ENCODE peak calls at places on chromosomes 2 and 18, in nine cellular contexts. U is CD8-positive, alpha-beta T cell; B is HFF-Myc; D is uterus; W is lower lobe of right lung; X is kidney; N is fibroblast of mammary gland; Y is tibial nerve; P is iPS DF 6.9. K is an unnamed sample.

GRCh38 chr2:238512247-238512867 is 85.6 kb downstream of the ASB1 start:
- DNase-seq in U (no peak), B (no peak), D (no peak), W (no peak), X (peak), N (no peak), Y (no peak), P (no peak), K (no peak)

GRCh38 chr18:28178720-28179119 is 1.8 kb upstream of the CDH2 start:
- DNase-seq in U (no peak), B (no peak), D (no peak), W (no peak), X (no peak), N (no peak), Y (no peak), P (no peak), K (no peak)

GRCh38 chr2:61714210-61714609 is 139.7 kb downstream of the FAM161A start:
- DNase-seq in U (no peak), B (no peak), D (no peak), W (no peak), X (no peak), N (no peak), Y (no peak), P (no peak), K (no peak)

GRCh38 chr2:216478151-216478550 is 20.5 kb upstream of the RPL37A start:
- DNase-seq in U (no peak), B (no peak), D (no peak), W (no peak), X (no peak), N (peak), Y (no peak), P (no peak), K (peak)

GRCh38 chr18:49814147-49814499 is 790 bp upstream of the ACAA2 start:
- DNase-seq in U (no peak), B (no peak), D (peak), W (no peak), X (no peak), N (peak), Y (no peak), P (no peak), K (peak)

GRCh38 chr2:18345848-18346247 is 214.6 kb downstream of the RDH14 start:
- DNase-seq in U (no peak), B (no peak), D (no peak), W (peak), X (no peak), N (peak), Y (no peak), P (no peak), K (peak)

GRCh38 chr18:22936515-22936914 is 3.4 kb downstream of the RBBP8 start:
- DNase-seq in U (no peak), B (no peak), D (no peak), W (no peak), X (no peak), N (no peak), Y (no peak), P (no peak), K (no peak)

GRCh38 chr2:237820421-237820820 is 21.8 kb downstream of the RBM44 start:
- DNase-seq in U (no peak), B (no peak), D (no peak), W (no peak), X (no peak), N (no peak), Y (no peak), P (no peak), K (no peak)

GRCh38 chr18:5546660-5547059 is 2.9 kb upstream of the EPB41L3 start:
- DNase-seq in U (no peak), B (no peak), D (no peak), W (no peak), X (no peak), N (peak), Y (no peak), P (no peak), K (peak)

GRCh38 chr2:240400319-240401161 is 34.9 kb upstream of the GPC1 start:
- DNase-seq in U (no peak), B (no peak), D (peak), W (peak), X (peak), N (no peak), Y (peak), P (no peak), K (no peak)

GRCh38 chr2:30847329-30847728 is 40.1 kb upstream of the CAPN13 start:
- DNase-seq in U (no peak), B (no peak), D (no peak), W (no peak), X (no peak), N (no peak), Y (no peak), P (no peak), K (no peak)

GRCh38 chr2:45731146-45731545 is 79.7 kb downstream of the PRKCE start:
- DNase-seq in U (no peak), B (no peak), D (no peak), W (no peak), X (no peak), N (no peak), Y (no peak), P (no peak), K (no peak)

GRCh38 chr2:195307751-195308150 is 349.3 kb upstream of the SLC39A10 start:
- DNase-seq in U (no peak), B (no peak), D (no peak), W (no peak), X (no peak), N (no peak), Y (no peak), P (peak), K (no peak)
- H3K4me3 ChIP-seq in U (no peak), B (no peak), D (no peak), W (no peak), X (no peak), N (no peak), Y (no peak), P (no peak), K (no peak)

GRCh38 chr2:198077477-198077876 is 273.1 kb downstream of the PLCL1 start:
- DNase-seq in U (no peak), B (no peak), D (no peak), W (no peak), X (no peak), N (peak), Y (no peak), P (no peak), K (peak)

GRCh38 chr2:198073253-198073652 is 268.9 kb downstream of the PLCL1 start:
- DNase-seq in U (no peak), B (no peak), D (no peak), W (no peak), X (no peak), N (no peak), Y (no peak), P (no peak), K (no peak)

GRCh38 chr2:198072655-198073054 is 268.3 kb downstream of the PLCL1 start:
- DNase-seq in U (no peak), B (no peak), D (no peak), W (no peak), X (no peak), N (no peak), Y (no peak), P (no peak), K (no peak)
- H3K4me3 ChIP-seq in U (no peak), B (no peak), D (no peak), W (no peak), X (no peak), N (no peak), Y (no peak), P (no peak), K (no peak)

GRCh38 chr2:233080836-233081229 is 20.7 kb downstream of the INPP5D start:
- DNase-seq in U (no peak), B (no peak), D (no peak), W (no peak), X (peak), N (no peak), Y (no peak), P (no peak), K (no peak)
- H3K4me3 ChIP-seq in U (no peak), B (no peak), D (no peak), W (no peak), X (no peak), N (no peak), Y (no peak), P (no peak), K (no peak)

GRCh38 chr2:71277536-71278103 is 50.7 kb upstream of the PAIP2B start:
- DNase-seq in U (peak), B (no peak), D (no peak), W (peak), X (peak), N (peak), Y (no peak), P (no peak), K (peak)

GRCh38 chr2:71276311-71277158 is 49.6 kb upstream of the PAIP2B start:
- DNase-seq in U (peak), B (peak), D (peak), W (peak), X (peak), N (peak), Y (peak), P (peak), K (peak)

GRCh38 chr2:71277159-71277498 is 50.2 kb upstream of the PAIP2B start:
- DNase-seq in U (no peak), B (no peak), D (no peak), W (no peak), X (no peak), N (no peak), Y (no peak), P (no peak), K (no peak)

DNA sequence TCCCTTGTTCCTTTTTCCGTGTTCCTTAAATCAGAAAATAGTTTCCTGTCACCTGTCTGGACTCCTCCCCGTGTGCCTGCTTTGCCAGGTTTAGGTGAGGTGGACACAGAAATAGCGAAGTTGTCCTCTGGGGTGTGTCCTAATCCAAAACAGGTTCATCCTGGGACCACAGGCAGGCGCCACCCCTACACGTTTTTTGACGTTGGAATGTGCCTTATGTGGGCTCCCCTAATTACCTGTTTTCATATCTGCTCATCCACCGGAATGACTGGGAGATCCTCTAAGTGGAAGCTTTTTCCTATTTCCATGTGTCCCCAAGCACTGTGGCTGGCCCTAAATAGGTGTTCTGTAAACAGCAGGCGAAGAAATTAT is 49.0 kb upstream of the PAIP2B start:
- DNase-seq in U (no peak), B (no peak), D (no peak), W (no peak), X (no peak), N (no peak), Y (no peak), P (no peak), K (no peak)
- H3K4me3 ChIP-seq in U (peak), B (no peak), D (no peak), W (peak), X (peak), N (peak), Y (peak), P (no peak), K (peak)

GRCh38 chr2:113236367-113237159 is 42.2 kb downstream of the PAX8 start:
- DNase-seq in U (no peak), B (no peak), D (no peak), W (no peak), X (peak), N (no peak), Y (no peak), P (no peak), K (no peak)

GRCh38 chr2:113233593-113234550 is 44.8 kb downstream of the PAX8 start:
- DNase-seq in U (no peak), B (no peak), D (no peak), W (no peak), X (no peak), N (peak), Y (no peak), P (no peak), K (peak)

GRCh38 chr2:113232123-113232522 is 46.6 kb downstream of the PAX8 start:
- DNase-seq in U (no peak), B (no peak), D (no peak), W (no peak), X (no peak), N (no peak), Y (no peak), P (no peak), K (no peak)

GRCh38 chr2:113232730-113233129 is 46.0 kb downstream of the PAX8 start:
- DNase-seq in U (no peak), B (no peak), D (no peak), W (no peak), X (no peak), N (no peak), Y (no peak), P (no peak), K (no peak)

DNA sequence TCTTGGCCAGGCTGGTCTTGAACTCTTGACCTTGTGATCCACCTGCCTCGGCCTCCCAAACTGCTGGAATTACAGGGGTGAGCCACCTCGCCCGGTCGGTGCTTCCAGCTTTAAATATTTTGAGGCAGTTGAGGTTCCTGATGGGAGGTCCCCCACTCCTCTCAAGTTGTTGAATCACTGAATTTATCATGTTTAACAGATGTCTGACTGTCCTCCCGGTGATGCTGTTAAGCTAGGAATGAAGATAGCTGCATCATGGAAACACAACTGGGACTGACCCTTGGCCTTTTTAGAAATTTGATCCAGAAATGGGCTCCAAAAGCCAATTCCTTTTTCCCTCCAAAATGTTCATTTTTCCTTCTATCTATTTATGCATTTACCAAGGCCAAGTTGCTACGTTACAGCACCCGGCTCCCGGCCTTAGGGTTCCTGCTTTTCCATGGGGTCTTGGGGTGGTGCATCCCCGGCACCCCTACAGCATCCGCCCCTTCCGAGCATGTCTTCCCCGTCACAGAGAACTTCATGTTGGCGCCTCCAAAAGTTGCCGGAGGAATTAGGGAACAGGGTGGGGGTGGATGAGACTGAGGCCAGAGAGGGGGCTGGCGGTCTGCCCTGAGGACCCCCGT is 43.9 kb downstream of the PAX8 start:
- DNase-seq in U (no peak), B (no peak), D (no peak), W (no peak), X (no peak), N (peak), Y (no peak), P (no peak), K (no peak)
- H3K4me3 ChIP-seq in U (peak), B (peak), D (peak), W (peak), X (no peak), N (no peak), Y (peak), P (no peak), K (peak)

GRCh38 chr18:11794195-11794594 is 57.0 kb upstream of the CHMP1B start:
- DNase-seq in U (no peak), B (no peak), D (no peak), W (no peak), X (no peak), N (no peak), Y (no peak), P (no peak), K (no peak)
- H3K4me3 ChIP-seq in U (no peak), B (no peak), D (no peak), W (no peak), X (no peak), N (no peak), Y (no peak), P (no peak), K (no peak)

DNA sequence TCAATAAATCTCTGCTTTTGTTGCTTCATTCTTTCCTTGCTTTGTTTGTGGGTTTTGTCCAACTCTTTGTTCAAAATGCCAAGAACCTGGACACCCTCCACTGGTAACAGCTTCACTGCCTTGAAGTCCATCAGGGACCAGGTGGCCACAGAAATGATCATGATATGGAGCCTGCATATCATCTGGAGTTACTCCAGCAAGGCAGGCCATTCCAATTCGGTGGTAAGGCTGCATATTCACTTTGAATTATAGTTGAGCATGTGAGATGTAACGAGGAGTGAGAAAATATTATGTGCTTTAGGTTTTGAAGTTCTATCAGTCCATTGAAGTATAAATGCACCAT is 26.3 kb upstream of the SPATA3 start:
- DNase-seq in U (no peak), B (no peak), D (no peak), W (no peak), X (no peak), N (no peak), Y (no peak), P (no peak), K (no peak)
- H3K4me3 ChIP-seq in U (no peak), B (no peak), D (no peak), W (peak), X (no peak), N (no peak), Y (no peak), P (no peak), K (no peak)

DNA sequence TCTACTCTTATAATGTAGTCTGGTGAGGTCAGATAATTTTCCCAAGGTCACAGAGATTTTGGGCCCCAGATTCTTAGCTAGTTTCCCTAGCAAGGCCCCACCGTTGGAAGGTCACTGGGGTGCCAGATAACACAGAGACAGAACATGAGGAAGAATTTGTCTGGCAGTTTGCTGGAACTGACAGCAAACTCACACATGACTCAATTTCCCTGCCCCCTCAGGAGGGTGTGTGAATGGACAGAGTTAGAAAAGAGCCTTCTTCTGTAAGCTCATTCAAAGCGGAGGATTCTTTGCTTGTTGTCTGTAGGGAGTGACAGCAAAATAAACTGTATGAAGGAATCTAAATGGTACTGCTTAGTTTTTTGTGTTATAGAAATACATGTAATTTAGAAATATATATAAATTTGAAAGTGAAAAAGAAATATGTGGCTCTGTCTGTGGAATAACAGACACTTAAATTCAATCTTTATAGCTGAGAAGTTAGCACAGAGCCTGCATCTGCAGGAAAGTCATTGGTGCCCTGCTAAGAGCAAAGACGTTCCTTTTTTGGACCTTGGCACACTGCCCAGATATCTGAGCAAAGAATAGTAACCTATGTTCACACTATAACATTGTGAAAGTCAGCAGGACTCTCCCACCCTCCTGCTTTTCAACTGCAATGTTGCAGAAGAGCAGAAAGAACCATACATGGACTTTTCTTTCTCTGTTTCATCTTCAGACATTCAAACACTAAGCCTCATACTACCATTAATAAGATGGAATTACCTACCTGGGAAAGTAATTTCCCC is 2.1 kb downstream of the MDH1 start:
- DNase-seq in U (no peak), B (no peak), D (no peak), W (no peak), X (no peak), N (peak), Y (no peak), P (no peak), K (no peak)
- H3K4me3 ChIP-seq in U (no peak), B (peak), D (no peak), W (no peak), X (no peak), N (no peak), Y (no peak), P (no peak), K (no peak)

GRCh38 chr18:75454022-75454795 is 26.7 kb upstream of the SMIM21 start:
- DNase-seq in U (no peak), B (no peak), D (no peak), W (no peak), X (no peak), N (no peak), Y (no peak), P (no peak), K (no peak)

GRCh38 chr18:75455249-75456183 is 28.0 kb upstream of the SMIM21 start:
- DNase-seq in U (no peak), B (no peak), D (peak), W (no peak), X (peak), N (peak), Y (no peak), P (no peak), K (peak)

GRCh38 chr18:75456277-75456676 is 28.8 kb upstream of the SMIM21 start:
- DNase-seq in U (no peak), B (no peak), D (no peak), W (no peak), X (no peak), N (peak), Y (no peak), P (no peak), K (no peak)
- H3K4me3 ChIP-seq in U (peak), B (peak), D (peak), W (peak), X (no peak), N (peak), Y (peak), P (no peak), K (peak)

DNA sequence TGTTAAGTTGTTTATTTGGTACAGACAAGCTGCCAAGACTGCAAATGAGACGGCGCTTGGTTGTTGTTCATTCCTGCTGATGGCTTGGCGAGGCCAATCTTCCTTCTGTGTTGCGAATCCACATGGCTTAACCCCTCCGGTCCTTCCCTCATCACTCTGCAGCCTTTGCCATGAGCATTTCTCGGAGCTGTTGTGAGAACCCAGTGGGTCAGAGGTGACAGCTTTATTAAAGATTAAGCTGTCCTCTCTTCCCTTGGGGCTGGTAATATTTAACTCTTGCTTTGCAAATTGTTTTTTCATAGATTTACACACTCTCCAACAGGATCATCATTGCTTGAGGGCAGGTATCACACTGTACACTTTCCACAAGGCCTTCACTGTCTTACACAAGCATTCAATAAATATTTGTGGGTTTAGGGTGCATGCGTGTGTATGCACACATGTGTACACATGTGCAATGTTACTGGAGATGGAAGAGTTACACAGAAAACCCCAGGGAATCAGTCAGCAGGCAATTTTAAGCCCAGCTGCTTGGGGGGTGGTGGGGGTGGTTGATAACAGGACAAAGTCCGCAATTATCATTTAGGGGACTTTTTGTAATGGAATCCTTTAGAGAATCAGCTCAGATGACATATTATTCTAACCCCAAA is 27.7 kb upstream of the KCNF1 start:
- DNase-seq in U (no peak), B (no peak), D (no peak), W (no peak), X (no peak), N (no peak), Y (no peak), P (no peak), K (no peak)
- H3K4me3 ChIP-seq in U (no peak), B (no peak), D (no peak), W (no peak), X (no peak), N (no peak), Y (no peak), P (no peak), K (no peak)